ENCODE peak calls at places on chromosomes 11 and 22, in five cellular contexts. C is CD4-positive, alpha-beta memory T cell; M is heart right ventricle; E is psoas muscle; S is pancreas. K is an unnamed sample.
A peak's percentile ranks its signal among the peaks of the same experiment; 100 is the strongest.

GRCh38 chr22:27003301-27003700 is 345.9 kb downstream of the MIAT start:
- DNase-seq in C (no peak), M (no peak), S (no peak), E (no peak), K (no peak)

GRCh38 chr22:43151251-43152000 is at the start of gene TSPO:
- DNase-seq in M (peak; percentile 89), E (peak; percentile 91), C (peak; percentile 41), S (peak; percentile 85), K (no peak)

GRCh38 chr11:70483077-70483861 is 84.9 kb downstream of the CTTN start:
- DNase-seq in M (peak; percentile 37), S (peak; percentile 4), C (no peak), E (no peak), K (no peak)

GRCh38 chr11:130474637-130475400 is 26.4 kb downstream of the ADAMTS15 start:
- DNase-seq in S (no peak), C (no peak), E (no peak), M (no peak), K (peak; percentile 29)

GRCh38 chr11:66371627-66372415 is at the start of gene SLC29A2:
- DNase-seq in S (peak; percentile 88), E (peak; percentile 87), C (peak; percentile 72), M (peak; percentile 77), K (peak; percentile 98)

GRCh38 chr11:75326439-75326810 is 25.0 kb downstream of the ARRB1 start:
- DNase-seq in E (no peak), S (no peak), M (no peak), C (no peak), K (no peak)

GRCh38 chr11:11659567-11660341 is 37.9 kb upstream of the GALNT18 start:
- DNase-seq in C (no peak), S (no peak), E (no peak), M (no peak), K (no peak)

GRCh38 chr22:42645341-42645937 is 3.8 kb downstream of the CYB5R3 start:
- DNase-seq in S (no peak), M (no peak), E (peak; percentile 65), C (no peak), K (no peak)

GRCh38 chr11:31106963-31107576 is 262.5 kb downstream of the DCDC1 start:
- DNase-seq in S (peak; percentile 60), C (peak; percentile 8), M (peak; percentile 24), E (peak; percentile 59), K (peak; percentile 58)

GRCh38 chr22:47409501-47410275 is 647.2 kb downstream of the TBC1D22A start:
- DNase-seq in M (no peak), E (no peak), C (no peak), S (no peak), K (peak; percentile 16)

GRCh38 chr11:60887531-60887930 is 18.9 kb downstream of the PRPF19 start:
- DNase-seq in M (no peak), C (no peak), S (no peak), E (no peak), K (peak; percentile 75)

GRCh38 chr11:67304511-67305113 is 1.3 kb downstream of the SSH3 start:
- DNase-seq in S (peak; percentile 35), E (no peak), C (no peak), M (no peak), K (peak; percentile 43)

GRCh38 chr11:1478011-1478410 is 8.6 kb downstream of the MOB2 start:
- DNase-seq in C (no peak), M (peak; percentile 11), S (peak; percentile 15), E (peak; percentile 30), K (no peak)

GRCh38 chr11:15199693-15200092 is 85.0 kb downstream of the INSC start:
- DNase-seq in S (peak; percentile 80), C (no peak), E (peak; percentile 83), M (peak; percentile 39), K (no peak)

GRCh38 chr11:64348611-64349387 is 8.8 kb downstream of the CCDC88B start:
- DNase-seq in S (no peak), E (no peak), C (no peak), M (no peak), K (no peak)

GRCh38 chr11:33557201-33557600 is 143.4 kb downstream of the C11orf91 start:
- DNase-seq in C (no peak), S (no peak), M (no peak), E (no peak), K (no peak)

GRCh38 chr22:19942071-19942885 is 660 bp upstream of the TXNRD2 start:
- DNase-seq in C (no peak), E (no peak), S (peak; percentile 37), M (no peak), K (no peak)

GRCh38 chr11:15770798-15771414 is 585.4 kb downstream of the SOX6 start:
- DNase-seq in S (peak; percentile 36), E (no peak), M (no peak), C (no peak), K (peak; percentile 40)

GRCh38 chr11:1030556-1030955 is 6.0 kb downstream of the MUC6 start:
- DNase-seq in E (no peak), S (no peak), M (no peak), C (no peak), K (no peak)

GRCh38 chr22:45915151-45915550 is 61.8 kb downstream of the WNT7B start:
- DNase-seq in M (no peak), E (no peak), C (no peak), S (peak; percentile 18), K (no peak)
- H3K4me1 ChIP-seq in M (peaks cover 4% of the 10 kb centered on the region), E (peaks cover 10% of the 10 kb centered on the region), C (no peaks in the 10 kb centered on the region), S (peaks cover 7% of the 10 kb centered on the region), K (no peaks in the 10 kb centered on the region)

DNA sequence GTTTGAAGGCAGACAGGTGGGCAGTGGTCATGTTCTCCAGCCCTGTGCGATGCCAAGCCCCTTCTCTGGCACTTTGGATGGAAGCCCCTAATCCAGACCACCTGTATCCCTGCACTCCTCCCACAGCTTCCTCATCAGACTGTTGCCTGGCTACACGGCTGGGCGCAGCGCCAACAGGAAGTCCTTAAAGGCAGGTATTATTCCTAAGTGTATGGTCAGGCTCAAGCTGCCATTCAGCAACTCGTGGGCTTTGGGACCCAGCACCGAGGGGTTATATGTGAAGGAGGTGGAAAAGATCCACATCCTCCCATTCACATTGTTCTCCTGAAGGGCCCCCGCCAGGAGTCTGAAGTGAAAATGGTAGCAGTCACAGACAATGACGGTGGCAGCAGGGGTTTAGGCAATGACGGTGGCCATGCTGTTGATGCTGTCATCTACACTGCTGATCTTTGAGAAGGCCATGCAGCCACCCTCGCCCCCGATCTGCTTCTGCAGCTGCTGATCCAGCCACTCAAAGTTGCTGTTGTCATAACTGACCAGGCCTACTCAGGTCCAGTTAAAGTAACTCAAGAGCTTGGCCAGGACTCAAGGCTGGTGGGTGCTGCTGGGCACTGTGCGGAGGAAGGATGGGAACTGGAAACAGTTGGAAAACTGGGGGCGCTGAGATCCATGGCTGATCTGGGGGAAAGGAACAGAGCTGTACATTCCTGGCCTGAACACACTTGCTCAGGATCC is 27.7 kb downstream of the OR6Q1 start:
- DNase-seq in E (no peak), S (peak; percentile 54), M (peak; percentile 14), C (no peak), K (no peak)
- H3K4me1 ChIP-seq in E (no peaks in the 10 kb centered on the region), S (peaks cover 6% of the 10 kb centered on the region), M (no peaks in the 10 kb centered on the region), C (no peaks in the 10 kb centered on the region), K (peaks cover 33% of the 10 kb centered on the region)

DNA sequence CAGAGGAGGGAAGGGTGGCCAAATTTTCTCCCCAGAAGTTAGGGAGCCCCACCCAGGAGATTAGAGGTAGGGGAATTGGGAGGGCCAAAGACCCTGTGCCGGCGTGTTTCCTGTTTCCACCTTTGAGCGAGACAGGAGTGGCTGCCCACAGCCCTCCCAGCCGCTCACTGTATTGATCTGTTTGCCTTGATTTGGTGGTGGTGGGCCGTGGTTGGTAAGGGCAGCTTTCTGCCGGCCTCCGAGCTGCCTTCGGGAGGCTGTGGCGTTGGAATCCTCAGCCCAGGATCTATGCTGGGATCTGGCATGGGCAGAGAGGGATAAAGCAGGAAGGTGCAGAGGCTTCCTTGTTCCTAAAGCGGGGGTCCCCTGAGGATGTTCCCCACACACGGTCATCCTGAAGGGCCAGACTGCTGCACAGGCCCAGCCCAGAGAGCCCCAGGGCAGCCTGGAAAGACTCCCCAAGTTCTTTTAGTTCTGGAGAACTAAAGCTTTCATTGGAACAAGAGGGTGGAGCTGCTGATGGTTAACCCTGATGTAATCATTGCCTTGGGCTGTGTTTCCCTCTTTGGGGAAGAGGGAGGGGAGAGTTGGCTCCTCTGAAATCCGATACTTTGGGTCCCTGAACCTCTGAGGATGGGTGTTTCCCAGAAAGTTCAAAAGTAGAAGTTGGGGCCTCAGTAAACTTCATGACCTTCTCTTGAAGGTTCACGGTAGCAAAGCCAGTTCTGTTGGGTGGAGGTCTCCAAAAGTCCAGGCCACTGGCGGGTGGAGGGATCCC is 7.2 kb downstream of the FAM83F start:
- DNase-seq in C (no peak), M (no peak), E (no peak), S (no peak), K (no peak)
- H3K4me1 ChIP-seq in C (no peaks in the 10 kb centered on the region), M (peaks cover 8% of the 10 kb centered on the region), E (no peaks in the 10 kb centered on the region), S (peaks cover 39% of the 10 kb centered on the region), K (peaks cover 60% of the 10 kb centered on the region)

GRCh38 chr11:68844376-68844775 is 2.7 kb upstream of the CPT1A start:
- DNase-seq in S (no peak), C (no peak), E (no peak), M (no peak), K (no peak)

GRCh38 chr11:68843703-68844312 is 2.1 kb upstream of the CPT1A start:
- DNase-seq in C (peak; percentile 67), S (peak; percentile 95), M (peak; percentile 87), E (peak; percentile 78), K (peak; percentile 95)

GRCh38 chr11:68842427-68843051 is 823 bp upstream of the CPT1A start:
- DNase-seq in E (no peak), S (peak; percentile 50), C (peak; percentile 7), M (no peak), K (no peak)

GRCh38 chr11:68841718-68842426 is at the start of gene CPT1A:
- DNase-seq in M (peak; percentile 85), E (peak; percentile 85), S (peak; percentile 86), C (peak; percentile 67), K (peak; percentile 74)

GRCh38 chr11:68843052-68843561 is 1.4 kb upstream of the CPT1A start:
- DNase-seq in C (peak; percentile 59), S (no peak), M (no peak), E (no peak), K (no peak)
- H3K4me1 ChIP-seq in C (peaks cover 46% of the 10 kb centered on the region), S (peaks cover 2% of the 10 kb centered on the region), M (peaks cover 34% of the 10 kb centered on the region), E (peaks cover 23% of the 10 kb centered on the region), K (peaks cover 37% of the 10 kb centered on the region)

K was measured in Caco-2.